ENCODE peak calls at places on chromosomes 4 and X, in six cellular contexts. Y is OCI-LY7; I is activated T-helper 1 cell treated with anti-CD3 and anti-CD28 coated beads, Interleukin-2, amount 50 U/mL, for 16 hours; Z is kidney glomerular epithelial cell; U is tibial artery; S is stimulated activated CD4-positive, alpha-beta T cell treated with anti-CD3 and anti-CD28 coated beads, Interleukin-4, amount 100 ng/mL, for 24 hours. T is an unnamed sample.

GRCh38 chr4:185775792-185776555 is 36.0 kb downstream of the SORBS2 start:
- DNase-seq in Y (no peak), Z (no peak), S (no peak), U (no peak), I (no peak), T (no peak)

GRCh38 chr4:119692001-119692400 is 63.4 kb upstream of the PDE5A start:
- DNase-seq in Y (no peak), I (no peak), U (peak), Z (no peak), S (no peak), T (peak)

GRCh38 chr4:159779716-159780115 is 676.8 kb downstream of the RAPGEF2 start:
- DNase-seq in U (no peak), Y (no peak), Z (no peak), S (no peak), I (no peak), T (no peak)

GRCh38 chr4:185106353-185106752 is 36.7 kb upstream of the SLC25A4 start:
- DNase-seq in I (no peak), S (no peak), Z (no peak), U (no peak), Y (no peak), T (no peak)

GRCh38 chr4:6233943-6234342 is 33.6 kb upstream of the JAKMIP1 start:
- DNase-seq in Z (no peak), I (no peak), S (no peak), Y (no peak), U (no peak), T (no peak)

GRCh38 chr4:110666030-110666429 is 43.2 kb upstream of the PITX2 start:
- DNase-seq in I (no peak), Y (no peak), Z (no peak), U (no peak), S (no peak), T (no peak)

GRCh38 chr4:40046311-40046980 is 10.2 kb upstream of the N4BP2 start:
- DNase-seq in Y (no peak), U (no peak), Z (peak), I (no peak), S (peak), T (no peak)

GRCh38 chrX:40055495-40055894 is 42.3 kb downstream of the BCOR start:
- DNase-seq in I (no peak), S (no peak), Y (no peak), Z (no peak), U (no peak), T (no peak)

GRCh38 chr4:141346144-141346543 is 125.4 kb downstream of the ZNF330 start:
- DNase-seq in Y (peak), I (no peak), Z (peak), U (no peak), S (no peak), T (no peak)

GRCh38 chr4:162770761-162771490 is 395.8 kb downstream of the NAF1 start:
- DNase-seq in U (no peak), Y (peak), I (no peak), Z (no peak), S (no peak), T (no peak)

GRCh38 chrX:149898554-149898953 is 17.6 kb downstream of the MAGEA8 start:
- DNase-seq in S (no peak), I (no peak), Z (no peak), U (no peak), Y (no peak), T (no peak)

GRCh38 chr4:74223801-74224200 is 65.9 kb downstream of the MTHFD2L start:
- DNase-seq in Z (no peak), U (no peak), Y (no peak), I (no peak), S (no peak), T (no peak)

GRCh38 chrX:56314334-56314733 is 82.2 kb downstream of the KLF8 start:
- DNase-seq in U (no peak), Y (no peak), S (peak), Z (no peak), I (no peak), T (no peak)

GRCh38 chr4:28709821-28710330 is 1849.2 kb downstream of the STIM2 start:
- DNase-seq in I (no peak), Z (no peak), Y (no peak), S (no peak), U (no peak), T (no peak)

GRCh38 chr4:34644716-34645115 is 1599.6 kb downstream of the ARAP2 start:
- DNase-seq in Y (no peak), S (no peak), Z (no peak), U (no peak), I (no peak), T (no peak)

GRCh38 chrX:56797966-56798711 is 69.1 kb downstream of the NBDY start:
- DNase-seq in Y (no peak), Z (no peak), S (no peak), I (no peak), U (no peak), T (no peak)

GRCh38 chr4:82123934-82124333 is 249.9 kb downstream of the HNRNPD start:
- DNase-seq in Y (peak), U (no peak), I (no peak), Z (no peak), S (no peak), T (no peak)

T was measured in thoracic aorta.